ENCODE peak calls at places on chromosomes 13 and 19, in nine cellular contexts. V is PC-9, Z is neuronal stem cell, O is cardiac muscle cell, C is heart right ventricle, K is heart left ventricle, U is AG04450, T is fibroblast of mammary gland, F is breast epithelium. Y is an unnamed sample.

GRCh38 chr19:41998246-41999020 is 4.4 kb upstream of the ATP1A3 start:
- DNase-seq in V (peak), Z (peak), O (peak), C (no peak), K (no peak), U (no peak), T (peak), F (no peak), Y (no peak)

GRCh38 chr13:35527451-35527850 is 51.0 kb upstream of the MAB21L1 start:
- DNase-seq in V (no peak), Z (no peak), O (no peak), C (no peak), K (peak), U (no peak), T (no peak), F (no peak), Y (no peak)

GRCh38 chr19:18388328-18389094 is 2.6 kb downstream of the GDF15 start:
- DNase-seq in V (peak), Z (peak), O (peak), C (peak), K (peak), U (no peak), T (peak), F (peak), Y (peak)

GRCh38 chr19:28883241-28883693 is 329.7 kb downstream of the UQCRFS1 start:
- DNase-seq in V (no peak), Z (no peak), O (peak), C (peak), K (no peak), U (no peak), T (peak), F (peak), Y (no peak)

GRCh38 chr13:83162493-83162892 is 719.8 kb downstream of the SLITRK1 start:
- DNase-seq in V (no peak), Z (no peak), O (peak), C (no peak), K (no peak), U (no peak), T (peak), F (no peak), Y (peak)

GRCh38 chr13:110014719-110015118 is 228.3 kb upstream of the IRS2 start:
- DNase-seq in V (no peak), Z (no peak), O (no peak), C (no peak), K (no peak), U (no peak), T (peak), F (no peak), Y (no peak)

GRCh38 chr19:52527954-52528326 is 472 bp downstream of the ZNF808 start:
- DNase-seq in V (peak), Z (no peak), O (peak), C (no peak), K (peak), U (no peak), T (peak), F (no peak), Y (no peak)

GRCh38 chr19:19540707-19541515 is 2.8 kb downstream of the CILP2 start:
- DNase-seq in V (peak), Z (peak), O (peak), C (no peak), K (no peak), U (no peak), T (no peak), F (peak), Y (peak)

GRCh38 chr13:110233682-110234280 is 73.2 kb downstream of the COL4A1 start:
- DNase-seq in V (no peak), Z (no peak), O (no peak), C (no peak), K (no peak), U (no peak), T (peak), F (no peak), Y (no peak)

GRCh38 chr13:46121597-46122163 is 16.8 kb upstream of the CPB2 start:
- DNase-seq in V (no peak), Z (no peak), O (no peak), C (no peak), K (no peak), U (no peak), T (no peak), F (no peak), Y (no peak)

GRCh38 chr19:22605275-22606211 is 28.6 kb upstream of the ZNF492 start:
- DNase-seq in V (no peak), Z (no peak), O (no peak), C (no peak), K (peak), U (no peak), T (no peak), F (no peak), Y (no peak)

GRCh38 chr19:30445385-30445784 is 73.2 kb downstream of the ZNF536 start:
- DNase-seq in V (no peak), Z (no peak), O (no peak), C (no peak), K (no peak), U (no peak), T (no peak), F (no peak), Y (no peak)

GRCh38 chr13:28093871-28094270 is 6.5 kb downstream of the FLT3 start:
- DNase-seq in V (no peak), Z (no peak), O (no peak), C (no peak), K (no peak), U (no peak), T (no peak), F (no peak), Y (peak)

GRCh38 chr19:39296906-39297305 is 699 bp downstream of the IFNL1 start:
- DNase-seq in V (no peak), Z (no peak), O (no peak), C (no peak), K (no peak), U (no peak), T (no peak), F (no peak), Y (no peak)

GRCh38 chr13:109818136-109818535 is 31.8 kb upstream of the IRS2 start:
- DNase-seq in V (no peak), Z (no peak), O (no peak), C (no peak), K (no peak), U (no peak), T (no peak), F (no peak), Y (no peak)

GRCh38 chr19:18514800-18515682 is 6.8 kb downstream of the ELL start:
- DNase-seq in V (peak), Z (no peak), O (peak), C (peak), K (no peak), U (no peak), T (peak), F (peak), Y (no peak)

GRCh38 chr13:42047561-42048322 is 706 bp upstream of the DGKH start:
- DNase-seq in V (peak), Z (peak), O (peak), C (peak), K (peak), U (no peak), T (peak), F (peak), Y (no peak)

GRCh38 chr13:110860986-110861385 is 53.9 kb downstream of the ANKRD10 start:
- DNase-seq in V (no peak), Z (no peak), O (no peak), C (no peak), K (no peak), U (no peak), T (no peak), F (no peak), Y (no peak)

GRCh38 chr13:113728571-113729054 is 30.4 kb upstream of the TMEM255B start:
- DNase-seq in V (no peak), Z (no peak), O (no peak), C (no peak), K (peak), U (no peak), T (no peak), F (no peak), Y (no peak)

GRCh38 chr13:113724016-113724758 is 34.8 kb upstream of the TMEM255B start:
- DNase-seq in V (no peak), Z (no peak), O (no peak), C (no peak), K (peak), U (no peak), T (no peak), F (no peak), Y (no peak)

GRCh38 chr13:113724780-113725315 is 34.2 kb upstream of the TMEM255B start:
- DNase-seq in V (peak), Z (peak), O (peak), C (peak), K (peak), U (no peak), T (peak), F (peak), Y (no peak)

GRCh38 chr13:113729329-113730019 is 29.6 kb upstream of the TMEM255B start:
- DNase-seq in V (no peak), Z (no peak), O (no peak), C (no peak), K (peak), U (no peak), T (peak), F (no peak), Y (no peak)

DNA sequence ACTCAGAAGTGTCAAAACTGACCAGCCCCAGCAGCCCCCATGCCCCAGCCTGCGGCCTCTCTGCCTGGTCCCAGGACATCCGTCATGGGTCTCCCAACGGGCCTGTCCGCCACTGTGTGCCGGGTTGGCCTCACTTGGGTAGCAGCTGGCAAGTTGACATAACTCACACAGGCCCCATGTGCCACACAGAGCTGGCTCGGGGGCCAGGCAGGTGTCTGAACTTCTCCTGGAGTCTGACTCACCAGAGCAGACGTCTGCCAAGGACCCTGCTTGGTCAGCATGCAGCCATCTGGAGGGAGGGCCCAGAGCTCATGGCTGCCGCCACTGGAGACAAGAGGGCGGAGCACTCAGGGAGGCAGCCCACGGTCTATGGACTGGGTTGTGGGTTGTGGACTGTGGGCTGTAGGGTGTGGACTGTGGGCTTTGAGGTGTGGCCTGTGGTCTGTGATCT is 32.0 kb upstream of the TMEM255B start:
- DNase-seq in V (no peak), Z (no peak), O (peak), C (no peak), K (peak), U (no peak), T (peak), F (no peak), Y (no peak)
- H3K4me3 ChIP-seq in V (no peak), Z (no peak), O (no peak), C (peak), K (peak), U (no peak), T (no peak), F (peak), Y (no peak)

GRCh38 chr19:2524361-2524839 is 48.5 kb downstream of the GADD45B start:
- DNase-seq in V (no peak), Z (no peak), O (no peak), C (no peak), K (no peak), U (no peak), T (no peak), F (no peak), Y (no peak)
- H3K4me3 ChIP-seq in V (no peak), Z (peak), O (no peak), C (no peak), K (no peak), U (no peak), T (no peak), F (no peak), Y (no peak)

GRCh38 chr19:1151917-1152601 is 22.0 kb downstream of the SBNO2 start:
- DNase-seq in V (no peak), Z (no peak), O (peak), C (peak), K (peak), U (no peak), T (no peak), F (no peak), Y (no peak)

GRCh38 chr19:1155352-1156304 is 18.4 kb downstream of the SBNO2 start:
- DNase-seq in V (no peak), Z (no peak), O (peak), C (no peak), K (no peak), U (no peak), T (no peak), F (no peak), Y (no peak)

GRCh38 chr19:1156305-1156801 is 17.7 kb downstream of the SBNO2 start:
- DNase-seq in V (no peak), Z (no peak), O (peak), C (no peak), K (no peak), U (no peak), T (peak), F (no peak), Y (no peak)

GRCh38 chr19:1154731-1155351 is 19.2 kb downstream of the SBNO2 start:
- DNase-seq in V (peak), Z (no peak), O (peak), C (peak), K (peak), U (peak), T (peak), F (peak), Y (no peak)

GRCh38 chr19:1153891-1154730 is 20.0 kb downstream of the SBNO2 start:
- DNase-seq in V (no peak), Z (no peak), O (no peak), C (no peak), K (no peak), U (no peak), T (no peak), F (no peak), Y (no peak)
- H3K4me3 ChIP-seq in V (peak), Z (no peak), O (no peak), C (no peak), K (no peak), U (peak), T (no peak), F (peak), Y (no peak)

GRCh38 chr13:75636339-75637095 is 387 bp downstream of the LMO7 start:
- DNase-seq in V (peak), Z (peak), O (peak), C (peak), K (no peak), U (no peak), T (no peak), F (no peak), Y (peak)

GRCh38 chr13:75635621-75636338 is at the start of gene LMO7:
- DNase-seq in V (peak), Z (peak), O (peak), C (peak), K (peak), U (no peak), T (no peak), F (peak), Y (no peak)

GRCh38 chr13:75639426-75639825 is 3.3 kb downstream of the LMO7 start:
- DNase-seq in V (no peak), Z (no peak), O (no peak), C (no peak), K (no peak), U (no peak), T (no peak), F (no peak), Y (no peak)

GRCh38 chr13:75635101-75635620 is 969 bp upstream of the LMO7 start:
- DNase-seq in V (no peak), Z (no peak), O (no peak), C (no peak), K (no peak), U (no peak), T (peak), F (no peak), Y (no peak)

GRCh38 chr13:75637101-75637774 is 1.1 kb downstream of the LMO7 start:
- DNase-seq in V (no peak), Z (no peak), O (peak), C (no peak), K (no peak), U (no peak), T (peak), F (no peak), Y (no peak)
- H3K4me3 ChIP-seq in V (peak), Z (peak), O (peak), C (peak), K (peak), U (peak), T (peak), F (peak), Y (no peak)

GRCh38 chr19:8196271-8196908 is 12.8 kb upstream of the CERS4 start:
- DNase-seq in V (no peak), Z (no peak), O (no peak), C (no peak), K (no peak), U (no peak), T (no peak), F (no peak), Y (no peak)

GRCh38 chr19:8192227-8192820 is 16.8 kb upstream of the CERS4 start:
- DNase-seq in V (no peak), Z (no peak), O (no peak), C (no peak), K (no peak), U (no peak), T (no peak), F (no peak), Y (no peak)

GRCh38 chr19:8194528-8195275 is 14.5 kb upstream of the CERS4 start:
- DNase-seq in V (no peak), Z (no peak), O (peak), C (no peak), K (peak), U (no peak), T (no peak), F (no peak), Y (peak)
- H3K4me3 ChIP-seq in V (no peak), Z (no peak), O (no peak), C (peak), K (peak), U (no peak), T (no peak), F (no peak), Y (peak)

DNA sequence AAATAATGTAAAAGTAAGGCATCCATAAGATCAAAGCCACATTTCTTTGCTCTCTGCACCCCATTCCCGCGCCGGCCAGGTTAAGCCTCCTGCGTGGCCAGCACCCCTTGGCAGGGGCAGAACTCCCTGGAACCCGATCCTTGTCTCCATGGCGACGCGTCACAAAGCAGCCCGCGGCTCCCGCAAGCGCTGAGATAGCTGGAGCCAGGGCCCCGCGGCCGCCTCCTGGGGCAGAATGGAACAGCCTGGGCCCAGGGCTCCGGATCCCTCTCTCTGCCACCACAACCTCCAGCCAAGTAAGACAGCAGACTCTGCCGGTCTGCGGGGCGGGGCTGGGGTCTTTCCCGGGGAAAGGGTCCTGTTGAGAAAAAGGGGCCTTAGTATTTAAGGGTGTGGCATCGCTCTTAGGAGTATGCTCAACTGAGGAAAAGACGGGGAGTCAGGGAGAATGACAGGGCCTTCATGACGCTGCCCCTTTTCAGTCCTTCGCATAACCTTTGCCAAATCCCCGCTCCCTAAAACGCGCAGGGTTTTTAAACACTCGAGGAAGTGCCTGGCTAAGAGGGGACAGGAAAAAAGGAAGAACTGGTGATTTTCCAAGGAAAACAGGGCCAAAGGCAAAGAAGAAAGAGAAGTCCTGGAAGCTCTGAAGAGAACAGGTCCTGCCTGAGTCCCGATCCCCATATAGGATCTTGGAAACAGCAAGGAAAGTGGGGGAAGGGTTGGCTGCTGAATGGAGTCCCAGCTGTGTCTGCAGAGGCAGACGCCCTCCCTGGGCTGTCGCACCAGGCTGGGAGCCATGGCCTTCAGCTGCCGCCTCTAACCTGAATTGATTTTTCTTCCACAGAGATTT is at the start of gene TEX26:
- DNase-seq in V (no peak), Z (peak), O (peak), C (peak), K (peak), U (no peak), T (no peak), F (no peak), Y (no peak)
- H3K4me3 ChIP-seq in V (no peak), Z (no peak), O (no peak), C (peak), K (peak), U (peak), T (no peak), F (no peak), Y (no peak)

DNA sequence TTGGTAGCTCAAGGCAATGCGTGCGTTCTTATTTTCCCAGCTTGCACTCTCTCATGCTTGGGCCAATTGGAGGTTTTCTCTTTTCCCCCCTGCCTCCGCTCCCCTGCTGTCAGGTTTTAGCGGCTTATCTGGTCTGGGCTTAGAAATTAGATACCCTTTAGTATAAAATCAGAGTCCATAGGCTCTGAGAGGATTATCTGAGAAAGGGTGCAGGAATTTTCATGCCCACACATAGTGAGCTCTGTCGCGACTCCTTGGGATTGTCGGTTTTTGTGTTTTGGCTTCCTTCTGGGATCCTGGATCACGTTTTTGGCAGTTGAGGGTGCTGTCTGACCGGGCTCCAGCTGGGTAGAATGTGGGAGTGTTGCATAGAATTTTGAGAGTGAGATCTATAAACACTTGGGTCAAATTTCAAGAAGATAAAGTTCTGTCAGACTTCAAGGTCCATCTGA is 12.4 kb downstream of the CHAF1A start:
- DNase-seq in V (no peak), Z (no peak), O (peak), C (no peak), K (peak), U (no peak), T (peak), F (no peak), Y (no peak)
- H3K4me3 ChIP-seq in V (no peak), Z (no peak), O (no peak), C (no peak), K (no peak), U (peak), T (no peak), F (no peak), Y (no peak)

DNA sequence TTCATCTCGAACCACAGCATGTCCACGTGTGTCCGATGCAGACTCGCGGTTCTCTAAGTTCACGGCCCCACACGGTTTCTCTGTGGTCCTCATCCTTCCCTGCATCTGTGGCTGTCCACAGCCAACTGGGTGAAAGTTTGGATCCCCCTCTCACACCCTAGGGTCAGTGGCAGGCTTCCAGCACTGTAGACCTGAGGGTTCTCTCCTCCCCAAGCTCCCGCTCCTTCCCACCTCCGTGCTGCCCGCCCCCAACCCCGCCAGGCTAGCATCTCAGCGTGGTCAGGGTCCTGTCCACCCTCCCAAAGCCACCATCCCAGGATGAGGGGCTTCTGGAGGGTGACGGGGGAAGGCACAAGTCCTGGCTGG is 3.0 kb downstream of the ANGPTL4 start:
- DNase-seq in V (no peak), Z (no peak), O (peak), C (no peak), K (no peak), U (no peak), T (peak), F (no peak), Y (no peak)
- H3K4me3 ChIP-seq in V (no peak), Z (no peak), O (no peak), C (peak), K (peak), U (peak), T (peak), F (peak), Y (no peak)

GRCh38 chr19:33978286-33978685 is 181.6 kb downstream of the KCTD15 start:
- DNase-seq in V (no peak), Z (no peak), O (no peak), C (no peak), K (no peak), U (no peak), T (no peak), F (no peak), Y (no peak)

GRCh38 chr19:33988601-33989000 is 183.7 kb upstream of the LSM14A start:
- DNase-seq in V (no peak), Z (no peak), O (no peak), C (no peak), K (no peak), U (no peak), T (no peak), F (no peak), Y (no peak)

DNA sequence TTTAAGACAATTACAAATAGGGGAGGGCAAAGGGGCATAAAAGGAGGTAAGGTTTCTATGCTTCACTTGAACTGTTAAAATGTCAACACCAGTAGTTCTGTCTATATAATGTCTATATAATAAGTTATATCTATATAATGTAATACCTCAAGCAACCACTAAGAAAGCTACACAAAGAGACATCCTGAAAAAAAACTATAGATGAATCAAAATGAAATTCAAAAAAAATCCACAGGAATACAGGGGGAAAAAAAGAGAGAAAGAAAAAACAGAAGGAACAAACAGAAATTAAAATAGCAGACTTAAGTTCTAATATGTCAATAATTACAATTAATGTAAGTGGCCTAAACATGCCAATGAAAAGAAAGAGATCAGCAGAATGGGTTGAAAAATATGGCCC is 186.0 kb downstream of the KCTD15 start:
- DNase-seq in V (no peak), Z (no peak), O (no peak), C (no peak), K (no peak), U (no peak), T (no peak), F (no peak), Y (no peak)
- H3K4me3 ChIP-seq in V (no peak), Z (no peak), O (no peak), C (no peak), K (no peak), U (no peak), T (no peak), F (no peak), Y (no peak)